ENCODE peak calls at places on chromosomes 16 and 17, in eight cellular contexts. P is GM12865, K is A549, Y is keratinocyte, C is GM13977, Q is AG04450, A is GM12864, I is type B pancreatic cell. X is an unnamed sample.

GRCh38 chr16:84423416-84423837 is 55.1 kb downstream of the ATP2C2 start:
- DNase-seq in P (peak; percentile 65), Q (no peak), A (peak; percentile 34), K (peak; percentile 66), C (peak; percentile 52), Y (no peak), I (no peak), X (no peak)

GRCh38 chr17:28100936-28101335 is 58.5 kb downstream of the NLK start:
- DNase-seq in Q (no peak), C (no peak), Y (no peak), K (no peak), I (no peak), A (no peak), P (no peak), X (no peak)

GRCh38 chr16:11232852-11233726 is 22.9 kb downstream of the SOCS1 start:
- DNase-seq in Y (no peak), P (peak; percentile 88), A (no peak), C (peak; percentile 67), I (no peak), Q (no peak), K (no peak), X (no peak)

GRCh38 chr17:28613916-28614315 is at the start of gene RSKR:
- DNase-seq in Q (no peak), C (no peak), K (no peak), I (no peak), P (no peak), Y (no peak), A (no peak), X (no peak)

GRCh38 chr16:66576306-66576705 is 3.0 kb upstream of the CMTM2 start:
- DNase-seq in P (no peak), Y (no peak), C (no peak), A (no peak), I (no peak), K (no peak), Q (no peak), X (no peak)

GRCh38 chr16:12898556-12898955 is 2.8 kb upstream of the SHISA9 start:
- DNase-seq in Q (no peak), P (no peak), K (no peak), A (no peak), C (no peak), I (no peak), Y (no peak), X (no peak)

GRCh38 chr16:56343661-56344517 is 81.5 kb downstream of the AMFR start:
- DNase-seq in Q (no peak), K (no peak), C (no peak), I (no peak), Y (peak; percentile 75), A (no peak), P (no peak), X (no peak)

GRCh38 chr17:39617446-39618251 is 9.1 kb upstream of the PPP1R1B start:
- DNase-seq in P (peak; percentile 56), Q (no peak), A (no peak), I (no peak), K (peak; percentile 80), Y (no peak), C (no peak), X (no peak)

GRCh38 chr16:66798162-66798561 is 3.2 kb downstream of the TERB1 start:
- DNase-seq in C (no peak), K (no peak), Q (no peak), P (no peak), A (no peak), I (no peak), Y (no peak), X (no peak)

GRCh38 chr16:57563487-57563750 is 21.0 kb downstream of the ADGRG5 start:
- DNase-seq in C (no peak), Q (no peak), P (no peak), I (no peak), K (no peak), Y (no peak), A (no peak), X (no peak)

GRCh38 chr16:66512589-66513404 is 37.1 kb downstream of the TK2 start:
- DNase-seq in Y (no peak), P (no peak), K (no peak), C (no peak), A (no peak), Q (no peak), I (no peak), X (no peak)

DNA sequence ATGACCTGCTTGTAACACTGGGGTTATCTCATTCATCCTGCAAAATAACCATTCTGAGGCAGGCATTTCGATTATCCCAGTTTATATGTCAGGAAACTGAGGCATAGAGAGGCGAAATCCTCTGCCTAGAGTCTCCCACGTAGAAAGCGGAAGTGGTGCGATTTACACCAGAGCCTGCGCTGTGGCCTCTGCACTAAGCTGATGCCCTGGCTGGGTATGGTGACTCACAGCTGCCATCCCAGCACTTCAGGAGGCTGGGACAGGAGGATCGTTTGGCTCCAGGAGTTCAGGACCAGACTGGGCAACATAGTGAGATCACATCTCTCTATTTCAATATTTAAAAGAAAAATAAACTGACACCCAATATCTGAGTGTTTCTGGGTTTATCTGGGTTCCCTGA is 59.3 kb upstream of the BCO1 start:
- DNase-seq in I (no peak), Q (no peak), Y (no peak), C (no peak), P (no peak), A (no peak), K (no peak), X (no peak)
- TF ChIP-seq CTCF in I (no peak), Q (no peak), Y (no peak), C (no peak), P (no peak), A (no peak), K (no peak), X (no peak)

DNA sequence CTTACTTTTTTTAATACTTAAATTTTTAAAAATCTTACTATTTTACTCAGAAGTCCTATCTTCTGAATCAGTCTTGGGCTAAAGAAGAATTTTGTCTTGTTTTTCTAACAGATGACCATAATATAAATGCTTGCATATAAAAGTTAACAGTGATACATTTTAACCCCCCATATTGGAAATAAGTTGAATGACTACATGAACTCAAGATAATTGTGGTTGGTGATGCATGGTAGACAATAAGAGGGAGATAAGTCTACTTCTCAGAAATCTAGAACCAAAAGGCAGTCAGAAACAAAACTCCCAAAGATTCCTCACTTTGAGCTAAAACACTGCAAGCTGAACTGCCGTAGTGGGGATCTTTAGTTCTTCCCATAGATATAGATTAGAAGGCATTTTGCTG is 868.4 kb upstream of the SOX9 start:
- DNase-seq in Y (no peak), A (no peak), K (no peak), P (no peak), I (no peak), C (no peak), Q (no peak), X (no peak)
- TF ChIP-seq CTCF in Y (no peak), A (no peak), K (no peak), P (no peak), I (no peak), C (no peak), Q (no peak), X (no peak)

DNA sequence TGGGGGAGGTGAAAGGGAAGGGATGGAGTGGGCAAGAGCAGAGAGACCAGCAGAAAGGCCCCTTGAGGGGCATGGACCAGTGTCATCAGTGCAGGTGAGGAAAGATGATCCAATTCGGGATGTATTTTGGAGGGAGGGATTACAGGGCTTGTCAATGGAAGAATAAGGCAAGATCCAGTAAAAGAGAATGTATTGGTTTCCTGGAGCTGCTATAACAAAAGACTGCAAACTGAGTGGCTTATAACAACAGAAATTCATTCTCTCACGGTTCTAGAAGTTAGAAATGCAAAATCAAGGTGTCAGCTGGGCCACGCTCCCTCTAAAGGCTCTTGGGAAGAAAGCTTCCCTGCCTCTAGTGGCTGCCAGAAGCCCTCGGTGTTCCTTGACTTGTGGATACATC is 41.7 kb downstream of the SLC39A11 start:
- DNase-seq in I (no peak), C (no peak), K (no peak), P (no peak), Q (no peak), Y (no peak), A (no peak), X (no peak)
- TF ChIP-seq CTCF in I (no peak), C (no peak), K (no peak), P (no peak), Q (no peak), Y (no peak), A (no peak), X (no peak)

DNA sequence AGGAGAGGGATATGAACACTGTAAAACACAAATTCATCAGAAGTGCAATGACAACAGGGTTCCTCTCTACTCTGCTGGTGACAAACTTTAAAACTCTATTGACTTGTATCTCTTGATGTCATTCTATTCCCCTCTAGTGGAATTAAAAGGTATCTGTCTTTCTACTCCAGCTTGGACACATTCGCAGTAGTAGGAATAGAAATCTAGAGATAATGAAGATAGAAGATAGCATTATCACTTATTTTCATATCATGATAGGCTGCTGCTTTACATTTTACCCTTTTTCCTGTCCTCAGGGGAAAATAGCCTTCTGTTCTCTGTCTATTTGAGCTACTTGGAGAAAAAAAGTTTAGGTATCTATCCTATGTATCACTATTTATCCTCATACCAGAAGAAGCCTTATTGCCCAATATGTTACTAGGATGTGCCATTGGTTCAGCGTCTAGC is 209.6 kb upstream of the CACNG5 start:
- DNase-seq in P (peak; percentile 16), K (peak; percentile 85), I (no peak), A (no peak), C (no peak), Q (no peak), Y (no peak), X (no peak)
- TF ChIP-seq CTCF in P (peak; percentile 15), K (peak; percentile 91), I (peak; percentile 78), A (no peak), C (no peak), Q (peak; percentile 62), Y (peak; percentile 46), X (peak; percentile 41)

GRCh38 chr16:86831366-86831765 is 253.0 kb downstream of the FOXL1 start:
- DNase-seq in K (no peak), Q (no peak), C (no peak), Y (no peak), A (no peak), P (no peak), I (no peak), X (no peak)
- TF ChIP-seq CTCF in K (no peak), Q (no peak), C (no peak), Y (no peak), A (no peak), P (no peak), I (no peak), X (no peak)

DNA sequence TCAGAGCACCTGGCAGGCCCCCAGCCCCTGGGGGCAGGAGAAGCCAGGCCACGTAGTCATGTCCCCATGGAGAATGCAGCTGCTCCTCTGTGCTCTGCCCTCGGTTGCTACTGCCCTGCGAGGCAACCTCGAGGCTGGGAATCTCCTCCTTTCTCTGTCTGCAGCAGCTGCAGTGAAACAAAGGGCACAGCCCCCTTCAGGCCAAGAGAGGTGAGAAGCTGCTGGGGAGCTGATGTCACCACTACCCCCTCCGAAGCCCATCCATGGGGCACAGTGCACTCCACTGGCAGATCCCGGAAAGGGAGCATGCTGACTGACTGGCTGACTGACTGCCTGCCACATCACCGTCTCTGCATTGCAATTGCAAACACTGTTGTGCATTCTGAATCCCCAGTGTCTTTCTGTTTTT is 103.7 kb downstream of the GRIN2A start:
- DNase-seq in Y (no peak), Q (no peak), A (no peak), K (no peak), C (no peak), P (no peak), I (no peak), X (no peak)
- TF ChIP-seq CTCF in Y (no peak), Q (no peak), A (no peak), K (no peak), C (no peak), P (no peak), I (peak; percentile 35), X (no peak)